ENCODE peak calls at places on chromosome 7, in nine cellular contexts. K, R, A, L, U, Y, Z, W and J are unnamed samples.

GRCh38 chr7:115680921-115681320 is 349.6 kb downstream of the TFEC start:
- DNase-seq in K (no peak), R (no peak), A (no peak), L (peak), U (no peak), Y (no peak), Z (no peak), W (no peak), J (no peak)

GRCh38 chr7:90599892-90600555 is 3.9 kb downstream of the CDK14 start:
- DNase-seq in K (no peak), R (no peak), A (no peak), L (no peak), U (peak), Y (peak), Z (no peak), W (no peak), J (no peak)

GRCh38 chr7:127769696-127770400 is 117.9 kb downstream of the SND1 start:
- DNase-seq in K (no peak), R (peak), A (peak), L (no peak), U (peak), Y (peak), Z (no peak), W (peak), J (no peak)

GRCh38 chr7:117809958-117810357 is 63.3 kb downstream of the CTTNBP2 start:
- DNase-seq in K (no peak), R (peak), A (peak), L (peak), U (peak), Y (no peak), Z (no peak), W (no peak), J (no peak)

GRCh38 chr7:125423444-125424155 is 494.0 kb upstream of the POT1 start:
- DNase-seq in K (no peak), R (peak), A (peak), L (no peak), U (no peak), Y (peak), Z (no peak), W (no peak), J (no peak)

GRCh38 chr7:106599343-106599698 is 61.6 kb downstream of the CCDC71L start:
- DNase-seq in K (peak), R (no peak), A (no peak), L (no peak), U (no peak), Y (no peak), Z (no peak), W (no peak), J (peak)

GRCh38 chr7:30925117-30925516 is 13.5 kb downstream of the AQP1 start:
- DNase-seq in K (no peak), R (no peak), A (no peak), L (no peak), U (no peak), Y (no peak), Z (no peak), W (no peak), J (no peak)

GRCh38 chr7:67916571-67916970 is 919.9 kb downstream of the TYW1 start:
- DNase-seq in K (no peak), R (no peak), A (no peak), L (peak), U (no peak), Y (no peak), Z (no peak), W (no peak), J (no peak)

GRCh38 chr7:2011266-2012043 is 221.3 kb downstream of the MAD1L1 start:
- DNase-seq in K (no peak), R (no peak), A (no peak), L (no peak), U (no peak), Y (no peak), Z (no peak), W (no peak), J (no peak)

GRCh38 chr7:96833701-96834453 is 124.2 kb upstream of the SEM1 start:
- DNase-seq in K (no peak), R (no peak), A (no peak), L (no peak), U (no peak), Y (peak), Z (no peak), W (peak), J (no peak)

GRCh38 chr7:71521506-71521905 is 389.6 kb downstream of the GALNT17 start:
- DNase-seq in K (no peak), R (peak), A (no peak), L (no peak), U (no peak), Y (no peak), Z (no peak), W (peak), J (no peak)

GRCh38 chr7:16817536-16817935 is 12.7 kb upstream of the AGR2 start:
- DNase-seq in K (peak), R (peak), A (no peak), L (no peak), U (peak), Y (peak), Z (no peak), W (peak), J (no peak)

GRCh38 chr7:125336326-125336725 is 406.7 kb upstream of the POT1 start:
- DNase-seq in K (no peak), R (no peak), A (no peak), L (no peak), U (no peak), Y (no peak), Z (no peak), W (no peak), J (no peak)

GRCh38 chr7:149179241-149179640 is 16.1 kb upstream of the ZNF282 start:
- DNase-seq in K (no peak), R (no peak), A (no peak), L (no peak), U (no peak), Y (no peak), Z (no peak), W (no peak), J (no peak)

GRCh38 chr7:49852619-49853462 is 79.4 kb downstream of the VWC2 start:
- DNase-seq in K (no peak), R (peak), A (peak), L (peak), U (peak), Y (peak), Z (peak), W (peak), J (peak)

GRCh38 chr7:139828880-139829653 is at the start of gene TBXAS1:
- DNase-seq in K (no peak), R (no peak), A (peak), L (peak), U (peak), Y (no peak), Z (no peak), W (no peak), J (no peak)

GRCh38 chr7:151137841-151138540 is 29.5 kb downstream of the GBX1 start:
- DNase-seq in K (no peak), R (no peak), A (no peak), L (peak), U (no peak), Y (no peak), Z (no peak), W (no peak), J (no peak)

GRCh38 chr7:26166681-26167266 is 14.8 kb downstream of the NFE2L3 start:
- DNase-seq in K (no peak), R (no peak), A (no peak), L (no peak), U (no peak), Y (no peak), Z (no peak), W (no peak), J (no peak)

GRCh38 chr7:17588730-17589129 is 290.3 kb downstream of the AHR start:
- DNase-seq in K (no peak), R (no peak), A (no peak), L (no peak), U (no peak), Y (no peak), Z (no peak), W (no peak), J (no peak)

GRCh38 chr7:68295386-68295785 is 1298.8 kb downstream of the TYW1 start:
- DNase-seq in K (no peak), R (no peak), A (no peak), L (no peak), U (no peak), Y (no peak), Z (no peak), W (no peak), J (no peak)